ENCODE peak calls at places on chromosomes 13 and 19, in seven cellular contexts. Q is HepG2, H is K562, Y is SK-N-SH, Z is GM12891, T is GM12878, D is H1. J is an unnamed sample.

GRCh38 chr19:35932291-35932936 is 3.8 kb upstream of the LRFN3 start:
- DNase-seq in D (no peak), Z (no peak), T (no peak), Y (no peak), H (no peak), Q (no peak), J (no peak)

GRCh38 chr19:13459351-13459750 is 46.9 kb downstream of the CACNA1A start:
- DNase-seq in Y (no peak), Z (no peak), H (no peak), D (no peak), Q (no peak), T (no peak), J (no peak)

GRCh38 chr13:48908381-48909087 is 67.2 kb upstream of the FNDC3A start:
- DNase-seq in Z (no peak), Q (no peak), Y (no peak), H (no peak), T (no peak), D (no peak), J (no peak)

GRCh38 chr19:3095375-3096191 is 1.4 kb downstream of the GNA11 start:
- DNase-seq in D (peak; percentile 44), T (no peak), Q (peak; percentile 62), H (peak; percentile 68), Y (no peak), Z (no peak), J (no peak)

GRCh38 chr19:31572671-31573298 is 223.5 kb upstream of the TSHZ3 start:
- DNase-seq in T (no peak), D (no peak), Y (no peak), Z (no peak), H (no peak), Q (no peak), J (no peak)

GRCh38 chr19:41324231-41324702 is 14.3 kb downstream of the CCDC97 start:
- DNase-seq in Y (no peak), D (no peak), T (no peak), Q (no peak), H (peak; percentile 59), Z (no peak), J (no peak)

GRCh38 chr13:112238436-112238995 is 137.6 kb upstream of the SPACA7 start:
- DNase-seq in H (no peak), D (no peak), Y (no peak), T (no peak), Q (no peak), Z (no peak), J (no peak)

GRCh38 chr19:56476671-56477428 is at the start of gene ZNF667:
- DNase-seq in Z (no peak), H (no peak), Y (peak; percentile 28), D (no peak), T (no peak), Q (no peak), J (no peak)

GRCh38 chr19:28643284-28643683 is 569.7 kb downstream of the UQCRFS1 start:
- DNase-seq in H (no peak), Q (no peak), Z (no peak), T (no peak), Y (no peak), D (no peak), J (no peak)

GRCh38 chr13:102234618-102235017 is 167.2 kb downstream of the FGF14 start:
- DNase-seq in H (no peak), Q (no peak), T (no peak), Z (no peak), Y (no peak), D (no peak), J (no peak)

GRCh38 chr13:95153647-95154405 is 147.4 kb downstream of the ABCC4 start:
- DNase-seq in Z (no peak), D (peak; percentile 33), H (no peak), T (no peak), Y (no peak), Q (no peak), J (no peak)

GRCh38 chr13:107441279-107441678 is 774.1 kb downstream of the LIG4 start:
- DNase-seq in Y (no peak), Z (no peak), H (no peak), Q (no peak), T (no peak), D (no peak), J (no peak)

GRCh38 chr19:16627194-16627927 is 643 bp downstream of the MED26 start:
- DNase-seq in Z (no peak), T (no peak), D (no peak), Q (peak; percentile 10), Y (peak; percentile 44), H (peak; percentile 25), J (no peak)

GRCh38 chr13:75393839-75394238 is 88.1 kb downstream of the TBC1D4 start:
- DNase-seq in T (no peak), Z (no peak), D (no peak), H (no peak), Q (no peak), Y (no peak), J (no peak)

GRCh38 chr19:48216933-48217332 is 38.8 kb downstream of the CARD8 start:
- DNase-seq in T (no peak), Y (no peak), D (no peak), Z (no peak), H (peak; percentile 50), Q (no peak), J (no peak)

GRCh38 chr13:25171170-25171516 is 945 bp downstream of the AMER2 start:
- DNase-seq in H (no peak), Q (no peak), Z (no peak), D (no peak), Y (no peak), T (no peak), J (no peak)

GRCh38 chr19:50203281-50204080 is at the start of gene MYH14:
- DNase-seq in Z (no peak), Q (peak; percentile 79), D (peak; percentile 71), Y (peak; percentile 82), H (peak; percentile 75), T (no peak), J (no peak)

GRCh38 chr19:40567750-40568494 is 8.8 kb upstream of the SHKBP1 start:
- DNase-seq in H (no peak), Z (no peak), D (no peak), Q (no peak), T (no peak), Y (peak; percentile 70), J (no peak)

GRCh38 chr13:94967183-94968039 is 255.1 kb upstream of the SOX21 start:
- DNase-seq in D (no peak), Q (no peak), Y (peak; percentile 79), Z (peak; percentile 47), T (no peak), H (peak; percentile 8), J (peak; percentile 23)

GRCh38 chr13:99265823-99266426 is 7.7 kb upstream of the GPR18 start:
- DNase-seq in H (peak; percentile 58), Y (peak; percentile 44), Q (peak; percentile 46), T (no peak), Z (no peak), D (no peak), J (no peak)

GRCh38 chr19:377801-378581 is 31.0 kb downstream of the C2CD4C start:
- DNase-seq in D (no peak), Z (no peak), Q (no peak), Y (peak; percentile 50), T (no peak), H (no peak), J (no peak)

GRCh38 chr13:44906758-44907157 is 82.5 kb downstream of the NUFIP1 start:
- DNase-seq in D (no peak), T (no peak), Z (no peak), Q (no peak), H (no peak), Y (no peak), J (no peak)

GRCh38 chr13:112710855-112711527 is 21.2 kb downstream of the ATP11A start:
- DNase-seq in D (no peak), Z (no peak), H (no peak), Y (no peak), Q (no peak), T (no peak), J (no peak)

GRCh38 chr13:68810660-68811059 is 1297.0 kb upstream of the ATXN8OS start:
- DNase-seq in Y (peak; percentile 3), Q (peak; percentile 5), Z (no peak), D (no peak), H (peak; percentile 5), T (no peak), J (no peak)
- TF ChIP-seq TAF1 in Y (no peak), Q (no peak), Z (no peak), D (no peak), H (no peak), T (no peak), J (no peak)

GRCh38 chr13:73708393-73708985 is 425.7 kb downstream of the KLF12 start:
- DNase-seq in Y (peak; percentile 54), H (peak; percentile 56), T (no peak), Q (peak; percentile 59), Z (peak; percentile 16), D (no peak), J (no peak)
- TF ChIP-seq TAF1 in Y (no peak), H (no peak), T (no peak), Q (no peak), Z (no peak), D (no peak), J (no peak)

DNA sequence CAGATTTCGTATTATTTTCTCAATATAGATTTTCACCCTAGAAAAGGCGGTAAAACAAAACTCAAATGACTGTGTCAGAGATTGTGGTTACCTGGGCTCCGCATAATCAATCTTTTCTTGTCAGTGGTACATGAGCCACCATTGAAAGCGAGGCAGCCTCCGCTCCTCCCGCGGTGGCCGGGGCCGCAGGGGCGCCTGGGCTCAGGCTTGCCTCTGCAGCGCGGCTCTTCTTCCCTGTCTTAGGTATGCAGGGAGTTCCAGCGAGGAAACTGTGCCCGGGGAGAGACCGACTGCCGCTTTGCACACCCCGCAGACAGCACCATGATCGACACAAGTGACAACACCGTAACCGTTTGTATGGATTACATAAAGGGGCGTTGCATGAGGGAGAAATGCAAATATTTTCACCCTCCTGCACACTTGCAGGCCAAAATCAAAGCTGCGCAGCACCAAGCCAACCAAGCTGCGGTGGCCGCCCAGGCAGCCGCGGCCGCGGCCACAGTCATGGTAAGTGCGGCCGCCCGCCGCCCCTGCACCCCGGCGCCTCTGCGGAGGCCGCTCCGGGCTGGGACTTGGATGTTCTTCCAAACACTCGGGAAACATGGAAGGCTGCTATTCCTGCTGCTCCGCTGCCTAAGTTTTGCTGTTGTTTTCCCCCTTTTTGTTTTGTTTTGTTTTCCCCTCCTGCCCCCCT is 87.3 kb upstream of the RAP2A start:
- DNase-seq in D (no peak), Z (no peak), H (no peak), Q (no peak), Y (no peak), T (no peak), J (no peak)
- TF ChIP-seq TAF1 in D (no peak), Z (no peak), H (no peak), Q (no peak), Y (no peak), T (no peak), J (no peak)

DNA sequence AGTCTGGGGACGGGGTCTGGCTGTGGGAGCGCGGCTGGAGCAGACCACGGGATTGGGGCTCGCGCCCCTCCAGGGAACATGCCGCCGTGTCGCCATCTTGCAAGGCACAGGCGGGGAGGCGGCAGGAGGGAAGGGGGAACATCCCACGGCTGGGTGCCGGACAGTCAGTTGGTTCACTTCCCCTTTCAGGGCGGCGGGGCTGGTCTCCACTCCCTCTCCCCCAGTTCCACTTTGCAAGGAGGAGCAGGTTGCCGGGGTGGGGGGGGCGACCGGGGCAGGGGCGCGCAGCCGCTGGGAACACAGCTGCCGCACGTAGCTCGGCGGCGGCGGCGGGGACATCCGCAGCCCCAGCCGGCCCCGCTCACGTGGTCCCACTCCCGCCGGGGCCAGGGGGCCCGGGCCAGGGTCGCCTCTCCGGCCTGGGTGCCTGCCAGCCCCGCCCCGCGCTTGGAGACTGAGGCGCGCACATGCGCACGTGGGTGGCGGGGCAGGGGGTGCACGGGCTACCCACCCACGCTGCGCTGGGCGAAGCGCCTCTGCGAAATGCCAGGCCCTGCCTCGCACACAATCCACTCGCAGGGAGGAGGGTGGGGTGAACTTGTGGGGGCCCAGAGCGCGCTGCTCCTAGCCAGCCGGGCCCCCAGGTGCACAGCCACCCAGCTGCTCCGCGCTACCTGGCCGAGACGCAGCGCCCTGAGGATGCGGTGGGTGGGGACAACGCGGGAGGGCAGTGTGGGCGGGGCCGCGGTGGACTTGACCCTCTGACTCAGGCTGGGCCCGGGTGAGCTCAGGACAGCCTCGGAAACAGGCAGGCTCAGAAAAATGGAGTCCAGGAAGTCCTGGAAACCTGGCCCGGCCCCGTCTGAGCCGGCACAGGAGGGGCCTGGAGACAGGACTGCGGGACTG is 6.4 kb downstream of the KLF16 start:
- DNase-seq in D (no peak), Y (peak; percentile 54), H (peak; percentile 95), T (no peak), Z (peak; percentile 80), Q (peak; percentile 77), J (peak; percentile 88)
- TF ChIP-seq TAF1 in D (no peak), Y (no peak), H (no peak), T (no peak), Z (peak; percentile 20), Q (no peak), J (peak; percentile 16)